ENCODE peak calls at places on chromosomes 11 and 22, in four cellular contexts. One of them, this sample, is unnamed.
A peak's percentile ranks its signal among the peaks of the same experiment; 100 is the strongest.

GRCh38 chr11:8604078-8604723 is 10.2 kb upstream of the STK33 start:
- DNase-seq in cardiac muscle cell: peak; percentile 64
- DNase-seq in keratinocyte: peak; percentile 100
- DNase-seq in uterus: peak; percentile 56
- DNase-seq in this sample: peak; percentile 100

GRCh38 chr11:45079943-45080719 is 66.3 kb upstream of the PRDM11 start:
- DNase-seq in keratinocyte: no peak
- DNase-seq in uterus: no peak
- DNase-seq in cardiac muscle cell: no peak
- DNase-seq in this sample: no peak

GRCh38 chr11:57263351-57263750 is 26.3 kb upstream of the APLNR start:
- DNase-seq in keratinocyte: no peak
- DNase-seq in cardiac muscle cell: no peak
- DNase-seq in uterus: no peak
- DNase-seq in this sample: no peak

GRCh38 chr11:123429336-123429735 is 733 bp upstream of the GRAMD1B start:
- DNase-seq in keratinocyte: no peak
- DNase-seq in cardiac muscle cell: no peak
- DNase-seq in uterus: no peak
- DNase-seq in this sample: peak; percentile 63

GRCh38 chr11:70546179-70546940 is 148.0 kb downstream of the CTTN start:
- DNase-seq in cardiac muscle cell: no peak
- DNase-seq in uterus: no peak
- DNase-seq in keratinocyte: no peak
- DNase-seq in this sample: no peak

GRCh38 chr22:37203354-37204044 is 8.8 kb downstream of the SSTR3 start:
- DNase-seq in uterus: no peak
- DNase-seq in keratinocyte: no peak
- DNase-seq in cardiac muscle cell: no peak
- DNase-seq in this sample: no peak

GRCh38 chr22:30609260-30610185 is 2.5 kb downstream of the TCN2 start:
- DNase-seq in cardiac muscle cell: no peak
- DNase-seq in uterus: peak; percentile 55
- DNase-seq in keratinocyte: no peak
- DNase-seq in this sample: peak; percentile 66

GRCh38 chr11:57903441-57904123 is 120.1 kb upstream of the OR9Q1 start:
- DNase-seq in cardiac muscle cell: no peak
- DNase-seq in keratinocyte: peak; percentile 61
- DNase-seq in uterus: no peak
- DNase-seq in this sample: no peak

GRCh38 chr11:107576497-107577086 is 11.1 kb upstream of the ALKBH8 start:
- DNase-seq in uterus: no peak
- DNase-seq in keratinocyte: no peak
- DNase-seq in cardiac muscle cell: peak; percentile 52
- DNase-seq in this sample: no peak

GRCh38 chr22:23532756-23533155 is 47.3 kb downstream of the IGLL1 start:
- DNase-seq in uterus: no peak
- DNase-seq in keratinocyte: no peak
- DNase-seq in cardiac muscle cell: no peak
- DNase-seq in this sample: no peak

GRCh38 chr22:48222742-48223487 is 1460.5 kb downstream of the TBC1D22A start:
- DNase-seq in uterus: no peak
- DNase-seq in keratinocyte: no peak
- DNase-seq in cardiac muscle cell: no peak
- DNase-seq in this sample: no peak

GRCh38 chr22:42347281-42347824 is 76.9 kb upstream of the TCF20 start:
- DNase-seq in keratinocyte: no peak
- DNase-seq in uterus: no peak
- DNase-seq in cardiac muscle cell: peak; percentile 35
- DNase-seq in this sample: no peak

GRCh38 chr22:20135265-20135664 is 3.7 kb downstream of the ZDHHC8 start:
- DNase-seq in cardiac muscle cell: peak; percentile 42
- DNase-seq in uterus: no peak
- DNase-seq in keratinocyte: no peak
- DNase-seq in this sample: no peak

GRCh38 chr11:132312161-132312560 is 941.7 kb downstream of the NTM start:
- DNase-seq in uterus: no peak
- DNase-seq in keratinocyte: peak; percentile 58
- DNase-seq in cardiac muscle cell: no peak
- DNase-seq in this sample: no peak

GRCh38 chr22:41603873-41604332 is 14.3 kb upstream of the PMM1 start:
- DNase-seq in uterus: no peak
- DNase-seq in keratinocyte: no peak
- DNase-seq in cardiac muscle cell: no peak
- DNase-seq in this sample: no peak

GRCh38 chr11:105000167-105000566 is 22.8 kb downstream of the CASP5 start:
- DNase-seq in keratinocyte: no peak
- DNase-seq in uterus: no peak
- DNase-seq in cardiac muscle cell: no peak
- DNase-seq in this sample: no peak

GRCh38 chr11:16945671-16946469 is 68.3 kb downstream of the PLEKHA7 start:
- DNase-seq in cardiac muscle cell: peak; percentile 79
- DNase-seq in uterus: no peak
- DNase-seq in keratinocyte: peak; percentile 30
- DNase-seq in this sample: no peak

GRCh38 chr11:111512296-111513239 is at the start of gene BTG4:
- DNase-seq in uterus: no peak
- DNase-seq in cardiac muscle cell: peak; percentile 34
- DNase-seq in keratinocyte: no peak
- DNase-seq in this sample: no peak

GRCh38 chr11:97614571-97614970 is 1224.8 kb downstream of the JRKL start:
- DNase-seq in keratinocyte: no peak
- DNase-seq in cardiac muscle cell: no peak
- DNase-seq in uterus: no peak
- DNase-seq in this sample: no peak

GRCh38 chr11:7955191-7955590 is 10.1 kb downstream of the NLRP10 start:
- DNase-seq in keratinocyte: no peak
- DNase-seq in uterus: no peak
- DNase-seq in cardiac muscle cell: no peak
- DNase-seq in this sample: no peak

GRCh38 chr11:120182790-120183491 is 27.9 kb upstream of the OAF start:
- DNase-seq in uterus: no peak
- DNase-seq in keratinocyte: no peak
- DNase-seq in cardiac muscle cell: peak; percentile 74
- DNase-seq in this sample: no peak

GRCh38 chr11:58914821-58915543 is 24.3 kb upstream of the GLYATL1 start:
- DNase-seq in uterus: no peak
- DNase-seq in cardiac muscle cell: no peak
- DNase-seq in keratinocyte: no peak
- DNase-seq in this sample: no peak

GRCh38 chr22:37386441-37386840 is 40.8 kb downstream of the ELFN2 start:
- DNase-seq in keratinocyte: no peak
- DNase-seq in uterus: no peak
- DNase-seq in cardiac muscle cell: no peak
- DNase-seq in this sample: no peak

GRCh38 chr22:26357813-26358212 is 71.2 kb upstream of the ASPHD2 start:
- DNase-seq in cardiac muscle cell: no peak
- DNase-seq in keratinocyte: no peak
- DNase-seq in uterus: no peak
- DNase-seq in this sample: no peak

GRCh38 chr11:119093951-119094815 is 7.5 kb downstream of the DPAGT1 start:
- DNase-seq in keratinocyte: no peak
- DNase-seq in cardiac muscle cell: peak; percentile 49
- DNase-seq in uterus: peak; percentile 44
- DNase-seq in this sample: no peak

GRCh38 chr11:124543145-124543544 is 309 bp downstream of the OR8B12 start:
- DNase-seq in uterus: no peak
- DNase-seq in keratinocyte: no peak
- DNase-seq in cardiac muscle cell: no peak
- DNase-seq in this sample: no peak

GRCh38 chr22:37510046-37510445 is 9.2 kb downstream of the CARD10 start:
- DNase-seq in uterus: no peak
- DNase-seq in cardiac muscle cell: no peak
- DNase-seq in keratinocyte: no peak
- DNase-seq in this sample: no peak

GRCh38 chr11:43904737-43905515 is 24.3 kb downstream of the ALKBH3 start:
- DNase-seq in cardiac muscle cell: no peak
- DNase-seq in keratinocyte: no peak
- DNase-seq in uterus: no peak
- DNase-seq in this sample: no peak

GRCh38 chr11:109236696-109237095 is 185.3 kb upstream of the C11orf87 start:
- DNase-seq in keratinocyte: no peak
- DNase-seq in uterus: no peak
- DNase-seq in cardiac muscle cell: no peak
- DNase-seq in this sample: no peak

GRCh38 chr22:35315141-35315854 is 15.6 kb downstream of the TOM1 start:
- DNase-seq in cardiac muscle cell: no peak
- DNase-seq in uterus: no peak
- DNase-seq in keratinocyte: no peak
- DNase-seq in this sample: no peak

GRCh38 chr11:127864861-127865260 is 722.5 kb downstream of the ETS1 start:
- DNase-seq in uterus: no peak
- DNase-seq in keratinocyte: no peak
- DNase-seq in cardiac muscle cell: no peak
- DNase-seq in this sample: no peak

GRCh38 chr22:27246558-27246957 is 555.0 kb downstream of the MN1 start:
- DNase-seq in keratinocyte: no peak
- DNase-seq in uterus: no peak
- DNase-seq in cardiac muscle cell: no peak
- DNase-seq in this sample: no peak

GRCh38 chr11:86460461-86461404 is 86.0 kb downstream of the CCDC81 start:
- DNase-seq in cardiac muscle cell: no peak
- DNase-seq in keratinocyte: no peak
- DNase-seq in uterus: no peak
- DNase-seq in this sample: no peak

GRCh38 chr11:12932485-12932884 is 76.6 kb upstream of the RASSF10 start:
- DNase-seq in uterus: no peak
- DNase-seq in cardiac muscle cell: no peak
- DNase-seq in keratinocyte: no peak
- DNase-seq in this sample: no peak

GRCh38 chr11:2298795-2299747 is 2.6 kb downstream of the C11orf21 start:
- DNase-seq in cardiac muscle cell: peak; percentile 71
- DNase-seq in uterus: no peak
- DNase-seq in keratinocyte: peak; percentile 4
- DNase-seq in this sample: no peak
- TF ChIP-seq CTCF in cardiac muscle cell: peak; percentile 24
- TF ChIP-seq CTCF in uterus: no peak
- TF ChIP-seq CTCF in keratinocyte: peak; percentile 82
- TF ChIP-seq CTCF in this sample: no peak

DNA sequence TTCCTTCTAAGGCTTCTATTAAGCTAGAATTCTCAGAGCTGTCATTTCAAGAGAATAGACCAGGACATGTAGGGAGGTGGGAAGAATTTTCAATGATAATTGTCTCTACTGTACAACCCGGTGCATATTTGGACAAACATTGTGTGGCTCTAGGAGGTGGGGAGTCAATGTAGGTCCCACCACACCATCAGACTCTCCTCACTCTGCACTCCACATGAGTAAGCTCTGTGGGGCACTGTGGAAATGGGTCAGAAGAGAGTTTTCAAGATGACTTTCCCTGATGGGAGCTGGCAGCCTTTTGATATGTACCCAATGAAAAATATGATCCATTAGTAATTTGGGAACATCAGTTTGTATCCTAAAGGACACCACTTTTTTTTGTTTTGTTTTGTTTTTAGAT is 33.2 kb downstream of the OR2AG2 start:
- DNase-seq in keratinocyte: no peak
- DNase-seq in uterus: no peak
- DNase-seq in cardiac muscle cell: no peak
- DNase-seq in this sample: no peak
- H3K4me3 ChIP-seq in keratinocyte: no peak overlapping the region
- H3K4me3 ChIP-seq in uterus: no peak overlapping the region
- H3K4me3 ChIP-seq in cardiac muscle cell: no peak overlapping the region
- H3K4me3 ChIP-seq in this sample: no peak overlapping the region

GRCh38 chr11:296206-296975 is 2.9 kb downstream of the IFITM5 start:
- DNase-seq in cardiac muscle cell: no peak
- DNase-seq in uterus: no peak
- DNase-seq in keratinocyte: no peak
- DNase-seq in this sample: no peak

GRCh38 chr11:296976-297665 is 2.2 kb downstream of the IFITM5 start:
- DNase-seq in keratinocyte: no peak
- DNase-seq in uterus: no peak
- DNase-seq in cardiac muscle cell: no peak
- DNase-seq in this sample: no peak

GRCh38 chr11:299081-299891 is at the start of gene IFITM5:
- DNase-seq in uterus: no peak
- DNase-seq in keratinocyte: no peak
- DNase-seq in cardiac muscle cell: no peak
- DNase-seq in this sample: no peak

GRCh38 chr11:298406-299065 is 790 bp downstream of the IFITM5 start:
- DNase-seq in cardiac muscle cell: no peak
- DNase-seq in uterus: no peak
- DNase-seq in keratinocyte: no peak
- DNase-seq in this sample: no peak

DNA sequence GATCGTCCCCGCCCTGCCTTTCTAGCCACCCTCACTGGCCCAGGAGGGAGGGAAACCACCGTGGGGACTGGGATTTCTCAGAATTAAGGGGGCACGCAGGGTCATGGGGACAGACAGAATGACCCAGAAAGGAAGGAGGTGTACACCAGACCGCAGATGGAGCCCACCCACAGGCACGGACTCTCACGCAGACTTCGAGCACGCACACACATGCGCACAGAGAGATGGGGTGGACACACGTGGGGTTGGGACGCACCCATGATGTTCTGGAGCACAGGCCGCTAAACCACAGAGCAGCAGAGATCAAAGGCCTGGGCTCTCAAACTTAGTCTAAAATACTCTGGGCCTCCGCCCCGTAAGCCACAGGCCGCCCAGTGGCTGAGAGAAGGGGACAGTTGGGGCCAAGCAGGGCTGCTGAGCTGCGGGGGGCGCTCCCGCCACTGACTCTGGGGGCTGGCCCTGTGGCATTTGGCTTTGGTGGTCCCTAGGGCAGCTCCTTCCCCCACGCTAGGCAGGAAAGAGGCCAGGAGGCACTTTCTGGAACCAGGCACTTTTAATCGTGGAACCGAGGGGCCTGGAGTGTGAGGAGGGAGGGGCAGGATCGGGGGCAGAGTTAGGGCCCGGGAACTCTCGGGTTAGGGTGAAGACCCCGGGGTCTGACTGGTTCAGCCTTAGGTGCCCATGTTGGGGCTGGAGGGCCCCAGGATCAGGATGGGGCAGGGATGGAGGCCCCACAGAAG is 1.5 kb downstream of the IFITM5 start:
- DNase-seq in keratinocyte: no peak
- DNase-seq in uterus: no peak
- DNase-seq in cardiac muscle cell: no peak
- DNase-seq in this sample: no peak
- H3K27me3 ChIP-seq in keratinocyte: peaks cover 23% of the 10 kb centered on the region
- H3K27me3 ChIP-seq in uterus: no peaks in the 10 kb centered on the region
- H3K27me3 ChIP-seq in cardiac muscle cell: no peaks in the 10 kb centered on the region
- H3K27me3 ChIP-seq in this sample: peaks cover 6% of the 10 kb centered on the region

GRCh38 chr11:69137148-69137844 is 18.4 kb upstream of the SMIM38 start:
- DNase-seq in cardiac muscle cell: no peak
- DNase-seq in keratinocyte: no peak
- DNase-seq in uterus: no peak
- DNase-seq in this sample: no peak

GRCh38 chr11:69138265-69138664 is 17.5 kb upstream of the SMIM38 start:
- DNase-seq in keratinocyte: no peak
- DNase-seq in uterus: no peak
- DNase-seq in cardiac muscle cell: no peak
- DNase-seq in this sample: no peak

GRCh38 chr11:69135420-69136363 is 20.0 kb upstream of the SMIM38 start:
- DNase-seq in uterus: no peak
- DNase-seq in cardiac muscle cell: no peak
- DNase-seq in keratinocyte: no peak
- DNase-seq in this sample: no peak

GRCh38 chr11:69134957-69135356 is 20.8 kb upstream of the SMIM38 start:
- DNase-seq in keratinocyte: no peak
- DNase-seq in cardiac muscle cell: no peak
- DNase-seq in uterus: no peak
- DNase-seq in this sample: no peak

GRCh38 chr11:69136471-69136870 is 19.3 kb upstream of the SMIM38 start:
- DNase-seq in cardiac muscle cell: no peak
- DNase-seq in keratinocyte: no peak
- DNase-seq in uterus: no peak
- DNase-seq in this sample: no peak
- TF ChIP-seq CTCF in cardiac muscle cell: no peak
- TF ChIP-seq CTCF in keratinocyte: no peak
- TF ChIP-seq CTCF in uterus: no peak
- TF ChIP-seq CTCF in this sample: no peak